ENCODE peak calls at places on chromosomes 13 and 19, in seven cellular contexts. One of them, this sample, is unnamed.

GRCh38 chr19:28426902-28427232 is 786.1 kb downstream of the UQCRFS1 start:
- DNase-seq in Peyer's patch: no peak
- DNase-seq in breast epithelium: no peak
- DNase-seq in stomach: no peak
- DNase-seq in right lobe of liver: no peak
- DNase-seq in body of pancreas: no peak
- DNase-seq in thyroid gland: no peak
- DNase-seq in this sample: no peak

GRCh38 chr19:39405930-39406655 is 554 bp upstream of the ZFP36 start:
- DNase-seq in Peyer's patch: peak; percentile 95
- DNase-seq in breast epithelium: no peak
- DNase-seq in stomach: no peak
- DNase-seq in right lobe of liver: no peak
- DNase-seq in body of pancreas: no peak
- DNase-seq in thyroid gland: no peak
- DNase-seq in this sample: no peak

GRCh38 chr13:113546571-113547247 is 37.8 kb upstream of the TFDP1 start:
- DNase-seq in Peyer's patch: no peak
- DNase-seq in breast epithelium: peak; percentile 47
- DNase-seq in stomach: no peak
- DNase-seq in right lobe of liver: no peak
- DNase-seq in body of pancreas: no peak
- DNase-seq in thyroid gland: peak; percentile 26
- DNase-seq in this sample: no peak

GRCh38 chr19:23415034-23415433 is 19.8 kb upstream of the ZNF91 start:
- DNase-seq in Peyer's patch: no peak
- DNase-seq in breast epithelium: no peak
- DNase-seq in stomach: no peak
- DNase-seq in right lobe of liver: no peak
- DNase-seq in body of pancreas: no peak
- DNase-seq in thyroid gland: no peak
- DNase-seq in this sample: no peak

GRCh38 chr13:43879323-43880181 is at the start of the genes CCDC122 and LACC1:
- DNase-seq in Peyer's patch: peak; percentile 76
- DNase-seq in breast epithelium: peak; percentile 91
- DNase-seq in stomach: peak; percentile 87
- DNase-seq in right lobe of liver: peak; percentile 85
- DNase-seq in body of pancreas: peak; percentile 91
- DNase-seq in thyroid gland: peak; percentile 83
- DNase-seq in this sample: peak; percentile 91

GRCh38 chr13:31476266-31476665 is 263.1 kb upstream of the RXFP2 start:
- DNase-seq in Peyer's patch: no peak
- DNase-seq in breast epithelium: no peak
- DNase-seq in stomach: no peak
- DNase-seq in right lobe of liver: no peak
- DNase-seq in body of pancreas: peak; percentile 5
- DNase-seq in thyroid gland: no peak
- DNase-seq in this sample: no peak

GRCh38 chr19:18292810-18293641 is 11.6 kb upstream of the JUND start:
- DNase-seq in Peyer's patch: peak; percentile 68
- DNase-seq in breast epithelium: peak; percentile 70
- DNase-seq in stomach: peak; percentile 71
- DNase-seq in right lobe of liver: peak; percentile 86
- DNase-seq in body of pancreas: peak; percentile 72
- DNase-seq in thyroid gland: peak; percentile 73
- DNase-seq in this sample: peak; percentile 95

GRCh38 chr19:31543456-31543855 is 194.2 kb upstream of the TSHZ3 start:
- DNase-seq in Peyer's patch: no peak
- DNase-seq in breast epithelium: no peak
- DNase-seq in stomach: no peak
- DNase-seq in right lobe of liver: no peak
- DNase-seq in body of pancreas: no peak
- DNase-seq in thyroid gland: no peak
- DNase-seq in this sample: no peak

GRCh38 chr13:98478134-98479129 is 98.5 kb downstream of the STK24 start:
- DNase-seq in Peyer's patch: peak; percentile 54
- DNase-seq in breast epithelium: no peak
- DNase-seq in stomach: no peak
- DNase-seq in right lobe of liver: no peak
- DNase-seq in body of pancreas: no peak
- DNase-seq in thyroid gland: no peak
- DNase-seq in this sample: no peak

GRCh38 chr13:39676315-39676876 is 20.9 kb downstream of the COG6 start:
- DNase-seq in Peyer's patch: no peak
- DNase-seq in breast epithelium: no peak
- DNase-seq in stomach: no peak
- DNase-seq in right lobe of liver: no peak
- DNase-seq in body of pancreas: peak; percentile 19
- DNase-seq in thyroid gland: peak; percentile 9
- DNase-seq in this sample: no peak

GRCh38 chr13:101915755-101916107 is 463.3 kb downstream of the ITGBL1 start:
- DNase-seq in Peyer's patch: no peak
- DNase-seq in breast epithelium: no peak
- DNase-seq in stomach: no peak
- DNase-seq in right lobe of liver: no peak
- DNase-seq in body of pancreas: no peak
- DNase-seq in thyroid gland: no peak
- DNase-seq in this sample: no peak

GRCh38 chr13:57624565-57625435 is 6.7 kb upstream of the PCDH17 start:
- DNase-seq in Peyer's patch: no peak
- DNase-seq in breast epithelium: no peak
- DNase-seq in stomach: no peak
- DNase-seq in right lobe of liver: peak; percentile 53
- DNase-seq in body of pancreas: peak; percentile 67
- DNase-seq in thyroid gland: peak; percentile 24
- DNase-seq in this sample: no peak

GRCh38 chr13:59588717-59589067 is 575.0 kb downstream of the DIAPH3 start:
- DNase-seq in Peyer's patch: no peak
- DNase-seq in breast epithelium: no peak
- DNase-seq in stomach: no peak
- DNase-seq in right lobe of liver: no peak
- DNase-seq in body of pancreas: no peak
- DNase-seq in thyroid gland: no peak
- DNase-seq in this sample: no peak

GRCh38 chr13:60765700-60766411 is 368.8 kb downstream of the TDRD3 start:
- DNase-seq in Peyer's patch: no peak
- DNase-seq in breast epithelium: no peak
- DNase-seq in stomach: no peak
- DNase-seq in right lobe of liver: no peak
- DNase-seq in body of pancreas: no peak
- DNase-seq in thyroid gland: peak; percentile 86
- DNase-seq in this sample: no peak

GRCh38 chr13:28583661-28584091 is 75.3 kb upstream of the POMP start:
- DNase-seq in Peyer's patch: no peak
- DNase-seq in breast epithelium: no peak
- DNase-seq in stomach: no peak
- DNase-seq in right lobe of liver: no peak
- DNase-seq in body of pancreas: no peak
- DNase-seq in thyroid gland: no peak
- DNase-seq in this sample: no peak

GRCh38 chr13:113963376-113963775 is 10.5 kb downstream of the C13orf46 start:
- DNase-seq in Peyer's patch: no peak
- DNase-seq in breast epithelium: no peak
- DNase-seq in stomach: no peak
- DNase-seq in right lobe of liver: peak; percentile 27
- DNase-seq in body of pancreas: no peak
- DNase-seq in thyroid gland: no peak
- DNase-seq in this sample: peak; percentile 30

GRCh38 chr13:78621086-78621485 is 17.7 kb upstream of the POU4F1 start:
- DNase-seq in Peyer's patch: no peak
- DNase-seq in breast epithelium: no peak
- DNase-seq in stomach: no peak
- DNase-seq in right lobe of liver: no peak
- DNase-seq in body of pancreas: no peak
- DNase-seq in thyroid gland: no peak
- DNase-seq in this sample: no peak

GRCh38 chr19:55387736-55388497 is 2.2 kb downstream of the RPL28 start:
- DNase-seq in Peyer's patch: no peak
- DNase-seq in breast epithelium: no peak
- DNase-seq in stomach: no peak
- DNase-seq in right lobe of liver: no peak
- DNase-seq in body of pancreas: no peak
- DNase-seq in thyroid gland: no peak
- DNase-seq in this sample: no peak

GRCh38 chr19:55390461-55390880 is 4.7 kb downstream of the RPL28 start:
- DNase-seq in Peyer's patch: no peak
- DNase-seq in breast epithelium: no peak
- DNase-seq in stomach: no peak
- DNase-seq in right lobe of liver: no peak
- DNase-seq in body of pancreas: no peak
- DNase-seq in thyroid gland: no peak
- DNase-seq in this sample: no peak

GRCh38 chr19:55391191-55391670 is 5.5 kb downstream of the RPL28 start:
- DNase-seq in Peyer's patch: no peak
- DNase-seq in breast epithelium: no peak
- DNase-seq in stomach: no peak
- DNase-seq in right lobe of liver: no peak
- DNase-seq in body of pancreas: no peak
- DNase-seq in thyroid gland: no peak
- DNase-seq in this sample: no peak

GRCh38 chr19:55391702-55392615 is 6.2 kb downstream of the RPL28 start:
- DNase-seq in Peyer's patch: no peak
- DNase-seq in breast epithelium: no peak
- DNase-seq in stomach: no peak
- DNase-seq in right lobe of liver: no peak
- DNase-seq in body of pancreas: no peak
- DNase-seq in thyroid gland: no peak
- DNase-seq in this sample: no peak

GRCh38 chr19:55389386-55390317 is 3.9 kb downstream of the RPL28 start:
- DNase-seq in Peyer's patch: no peak
- DNase-seq in breast epithelium: no peak
- DNase-seq in stomach: no peak
- DNase-seq in right lobe of liver: no peak
- DNase-seq in body of pancreas: no peak
- DNase-seq in thyroid gland: no peak
- DNase-seq in this sample: no peak
- TF ChIP-seq POLR2A in Peyer's patch: no peak
- TF ChIP-seq POLR2A in breast epithelium: no peak
- TF ChIP-seq POLR2A in stomach: no peak
- TF ChIP-seq POLR2A in right lobe of liver: no peak
- TF ChIP-seq POLR2A in body of pancreas: no peak
- TF ChIP-seq POLR2A in thyroid gland: no peak
- TF ChIP-seq POLR2A in this sample: no peak

GRCh38 chr19:7907544-7907943 is 3.9 kb downstream of the MAP2K7 start:
- DNase-seq in Peyer's patch: no peak
- DNase-seq in breast epithelium: no peak
- DNase-seq in stomach: no peak
- DNase-seq in right lobe of liver: no peak
- DNase-seq in body of pancreas: no peak
- DNase-seq in thyroid gland: no peak
- DNase-seq in this sample: no peak

GRCh38 chr19:7908078-7908699 is 4.5 kb downstream of the MAP2K7 start:
- DNase-seq in Peyer's patch: no peak
- DNase-seq in breast epithelium: no peak
- DNase-seq in stomach: no peak
- DNase-seq in right lobe of liver: peak; percentile 47
- DNase-seq in body of pancreas: no peak
- DNase-seq in thyroid gland: no peak
- DNase-seq in this sample: no peak

GRCh38 chr19:7910321-7911161 is 4.1 kb upstream of the TGFBR3L start:
- DNase-seq in Peyer's patch: no peak
- DNase-seq in breast epithelium: no peak
- DNase-seq in stomach: no peak
- DNase-seq in right lobe of liver: peak; percentile 54
- DNase-seq in body of pancreas: no peak
- DNase-seq in thyroid gland: no peak
- DNase-seq in this sample: no peak

GRCh38 chr19:7908742-7909461 is 5.2 kb downstream of the MAP2K7 start:
- DNase-seq in Peyer's patch: no peak
- DNase-seq in breast epithelium: no peak
- DNase-seq in stomach: no peak
- DNase-seq in right lobe of liver: peak; percentile 48
- DNase-seq in body of pancreas: no peak
- DNase-seq in thyroid gland: no peak
- DNase-seq in this sample: no peak

GRCh38 chr19:7909471-7910067 is 5.1 kb upstream of the TGFBR3L start:
- DNase-seq in Peyer's patch: no peak
- DNase-seq in breast epithelium: no peak
- DNase-seq in stomach: no peak
- DNase-seq in right lobe of liver: peak; percentile 49
- DNase-seq in body of pancreas: no peak
- DNase-seq in thyroid gland: no peak
- DNase-seq in this sample: no peak
- H3K36me3 ChIP-seq in Peyer's patch: no peaks in the 10 kb centered on the region
- H3K36me3 ChIP-seq in breast epithelium: peaks cover 27% of the 10 kb centered on the region
- H3K36me3 ChIP-seq in stomach: peaks cover 81% of the 10 kb centered on the region
- H3K36me3 ChIP-seq in right lobe of liver: peaks cover 8% of the 10 kb centered on the region
- H3K36me3 ChIP-seq in body of pancreas: peaks cover 25% of the 10 kb centered on the region
- H3K36me3 ChIP-seq in thyroid gland: peaks cover 46% of the 10 kb centered on the region
- H3K36me3 ChIP-seq in this sample: peaks cover 43% of the 10 kb centered on the region

GRCh38 chr19:58400916-58401824 is 5.7 kb downstream of the RNF225 start:
- DNase-seq in Peyer's patch: peak; percentile 100
- DNase-seq in breast epithelium: peak; percentile 100
- DNase-seq in stomach: peak; percentile 100
- DNase-seq in right lobe of liver: peak; percentile 99
- DNase-seq in body of pancreas: peak; percentile 100
- DNase-seq in thyroid gland: peak; percentile 100
- DNase-seq in this sample: peak; percentile 100
- TF ChIP-seq CTCF in Peyer's patch: no peak
- TF ChIP-seq CTCF in breast epithelium: no peak
- TF ChIP-seq CTCF in stomach: no peak
- TF ChIP-seq CTCF in right lobe of liver: no peak
- TF ChIP-seq CTCF in body of pancreas: no peak
- TF ChIP-seq CTCF in thyroid gland: no peak
- TF ChIP-seq CTCF in this sample: no peak

GRCh38 chr13:111645198-111645597 is 324.8 kb downstream of the TEX29 start:
- DNase-seq in Peyer's patch: no peak
- DNase-seq in breast epithelium: no peak
- DNase-seq in stomach: no peak
- DNase-seq in right lobe of liver: no peak
- DNase-seq in body of pancreas: no peak
- DNase-seq in thyroid gland: no peak
- DNase-seq in this sample: peak; percentile 33

GRCh38 chr13:111650626-111651025 is 330.2 kb downstream of the TEX29 start:
- DNase-seq in Peyer's patch: no peak
- DNase-seq in breast epithelium: no peak
- DNase-seq in stomach: no peak
- DNase-seq in right lobe of liver: peak; percentile 11
- DNase-seq in body of pancreas: no peak
- DNase-seq in thyroid gland: no peak
- DNase-seq in this sample: no peak

GRCh38 chr13:111644750-111645149 is 324.3 kb downstream of the TEX29 start:
- DNase-seq in Peyer's patch: no peak
- DNase-seq in breast epithelium: no peak
- DNase-seq in stomach: no peak
- DNase-seq in right lobe of liver: no peak
- DNase-seq in body of pancreas: no peak
- DNase-seq in thyroid gland: no peak
- DNase-seq in this sample: peak; percentile 55

GRCh38 chr13:111645598-111646463 is 325.4 kb downstream of the TEX29 start:
- DNase-seq in Peyer's patch: no peak
- DNase-seq in breast epithelium: no peak
- DNase-seq in stomach: no peak
- DNase-seq in right lobe of liver: peak; percentile 20
- DNase-seq in body of pancreas: no peak
- DNase-seq in thyroid gland: no peak
- DNase-seq in this sample: peak; percentile 36

GRCh38 chr13:111646464-111646855 is 326.0 kb downstream of the TEX29 start:
- DNase-seq in Peyer's patch: no peak
- DNase-seq in breast epithelium: no peak
- DNase-seq in stomach: no peak
- DNase-seq in right lobe of liver: peak; percentile 22
- DNase-seq in body of pancreas: no peak
- DNase-seq in thyroid gland: no peak
- DNase-seq in this sample: peak; percentile 28
- TF ChIP-seq POLR2A in Peyer's patch: no peak
- TF ChIP-seq POLR2A in breast epithelium: no peak
- TF ChIP-seq POLR2A in stomach: no peak
- TF ChIP-seq POLR2A in right lobe of liver: no peak
- TF ChIP-seq POLR2A in body of pancreas: no peak
- TF ChIP-seq POLR2A in thyroid gland: no peak
- TF ChIP-seq POLR2A in this sample: no peak